ENCODE peak calls at places on chromosomes 12 and 14, in five cellular contexts. O is CD4-positive, alpha-beta T cell; S is progenitor cell of endocrine pancreas; B is AG04449; H is mesothelial cell of epicardium. G is an unnamed sample.

GRCh38 chr12:3470296-3470695 is 20.7 kb upstream of the PRMT8 start:
- DNase-seq in O (no peak), S (no peak), B (no peak), H (no peak), G (no peak)

GRCh38 chr14:75182820-75183219 is 6.4 kb upstream of the TMED10 start:
- DNase-seq in O (no peak), S (no peak), B (no peak), H (no peak), G (no peak)

GRCh38 chr14:100729982-100730381 is 3.3 kb downstream of the DLK1 start:
- DNase-seq in O (no peak), S (no peak), B (no peak), H (no peak), G (no peak)

GRCh38 chr12:6945613-6946012 is 1.8 kb downstream of the C12orf57 start:
- DNase-seq in O (no peak), S (no peak), B (no peak), H (no peak), G (peak)

GRCh38 chr12:13701502-13701901 is 279.9 kb downstream of the GRIN2B start:
- DNase-seq in O (no peak), S (no peak), B (no peak), H (no peak), G (no peak)

GRCh38 chr14:34425095-34425851 is 36.8 kb downstream of the SPTSSA start:
- DNase-seq in O (no peak), S (no peak), B (no peak), H (no peak), G (no peak)

GRCh38 chr14:96098309-96098998 is 59.3 kb downstream of the C14orf132 start:
- DNase-seq in O (no peak), S (peak), B (no peak), H (no peak), G (no peak)

GRCh38 chr14:52080817-52081755 is 12.2 kb upstream of the NID2 start:
- DNase-seq in O (no peak), S (no peak), B (peak), H (no peak), G (no peak)

GRCh38 chr12:106238146-106238545 is 9.7 kb downstream of the CKAP4 start:
- DNase-seq in O (no peak), S (no peak), B (no peak), H (no peak), G (no peak)

DNA sequence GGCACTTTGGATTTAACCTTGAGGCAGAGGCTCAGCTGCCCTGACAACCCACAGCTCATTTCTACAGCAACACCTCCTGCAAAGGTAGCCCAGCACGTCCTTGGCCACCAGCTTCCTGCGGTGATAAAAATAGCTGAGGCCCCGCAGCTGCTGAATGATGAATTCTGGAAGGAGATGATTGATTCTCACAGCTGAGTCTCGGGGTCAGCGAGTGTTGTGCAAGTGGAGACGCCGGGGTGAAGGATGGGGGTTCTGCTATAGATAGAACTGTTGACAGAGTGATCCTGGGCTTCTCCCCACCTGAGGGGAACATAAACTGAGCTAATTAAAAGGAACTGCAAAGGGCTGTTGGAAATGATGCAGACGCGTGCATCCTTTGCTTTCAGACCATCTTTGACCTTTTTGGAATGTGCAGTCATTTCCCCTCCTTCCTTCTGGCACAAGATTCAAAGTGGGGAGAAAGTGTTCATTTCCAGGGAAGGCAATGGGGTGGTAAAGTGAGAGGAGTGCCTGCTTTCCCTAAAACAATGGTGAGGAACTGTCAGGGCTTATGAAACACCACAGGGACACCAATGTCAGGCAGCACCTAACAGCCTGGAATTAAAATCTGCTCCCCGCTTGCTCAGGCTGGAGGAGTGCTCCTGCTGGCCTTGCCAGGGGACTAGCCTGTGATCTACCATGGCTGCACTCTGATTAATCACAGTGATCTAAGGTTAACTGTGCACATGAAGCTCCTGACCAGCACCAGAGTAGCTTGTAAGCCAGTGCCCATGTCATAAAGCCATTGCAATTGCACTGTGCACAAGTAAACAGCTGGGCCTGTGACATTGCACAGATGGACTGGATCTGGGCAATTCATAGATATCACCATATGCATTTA is 145.3 kb downstream of the SLC38A6 start:
- DNase-seq in O (no peak), S (no peak), B (no peak), H (no peak), G (no peak)
- TF ChIP-seq CTCF in O (no peak), S (no peak), B (no peak), H (no peak), G (no peak)

GRCh38 chr12:96040305-96041133 is 5.1 kb upstream of the LTA4H start:
- DNase-seq in O (no peak), S (no peak), B (no peak), H (no peak), G (no peak)

GRCh38 chr12:96045566-96045965 is 10.2 kb upstream of the LTA4H start:
- DNase-seq in O (no peak), S (no peak), B (no peak), H (no peak), G (no peak)

GRCh38 chr12:96036765-96037455 is 1.5 kb upstream of the LTA4H start:
- DNase-seq in O (no peak), S (no peak), B (no peak), H (no peak), G (no peak)

GRCh38 chr12:96044017-96044985 is 8.9 kb upstream of the LTA4H start:
- DNase-seq in O (no peak), S (no peak), B (no peak), H (no peak), G (no peak)

DNA sequence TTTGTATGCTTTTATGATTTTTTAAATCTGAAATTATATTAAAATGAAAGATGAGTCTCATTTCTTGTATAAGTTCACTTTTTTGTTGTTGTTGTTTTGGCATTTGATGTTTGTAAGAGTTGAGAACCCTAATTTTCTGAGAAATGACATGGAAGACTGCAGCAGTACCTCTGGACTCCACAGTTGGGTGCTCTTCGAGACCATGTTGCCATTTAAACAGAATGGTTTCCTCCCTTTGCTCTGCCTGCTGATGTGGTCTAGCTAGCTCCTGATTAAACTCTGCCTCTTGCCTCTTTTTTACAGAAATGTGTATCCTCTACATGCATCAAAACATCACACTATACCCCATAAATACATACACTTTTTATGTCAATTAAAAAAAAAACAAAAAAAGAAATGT is 5.8 kb upstream of the LTA4H start:
- DNase-seq in O (no peak), S (no peak), B (no peak), H (no peak), G (no peak)
- TF ChIP-seq CTCF in O (no peak), S (no peak), B (no peak), H (no peak), G (no peak)

GRCh38 chr12:20140751-20141150 is 227.6 kb upstream of the PDE3A start:
- DNase-seq in O (no peak), S (no peak), B (no peak), H (no peak), G (no peak)

GRCh38 chr12:20148241-20148640 is 220.1 kb upstream of the PDE3A start:
- DNase-seq in O (no peak), S (no peak), B (no peak), H (no peak), G (no peak)

GRCh38 chr12:20142295-20142694 is 226.0 kb upstream of the PDE3A start:
- DNase-seq in O (no peak), S (no peak), B (no peak), H (no peak), G (no peak)

GRCh38 chr12:20144341-20144740 is 224.0 kb upstream of the PDE3A start:
- DNase-seq in O (no peak), S (no peak), B (no peak), H (no peak), G (no peak)

GRCh38 chr12:20142956-20143355 is 225.4 kb upstream of the PDE3A start:
- DNase-seq in O (no peak), S (no peak), B (no peak), H (no peak), G (no peak)
- TF ChIP-seq CTCF in O (no peak), S (peak), B (no peak), H (no peak), G (no peak)

GRCh38 chr14:23528555-23528954 is 23.0 kb downstream of the ZFHX2 start:
- DNase-seq in O (no peak), S (no peak), B (no peak), H (no peak), G (no peak)
- TF ChIP-seq CTCF in O (no peak), S (peak), B (no peak), H (no peak), G (no peak)

DNA sequence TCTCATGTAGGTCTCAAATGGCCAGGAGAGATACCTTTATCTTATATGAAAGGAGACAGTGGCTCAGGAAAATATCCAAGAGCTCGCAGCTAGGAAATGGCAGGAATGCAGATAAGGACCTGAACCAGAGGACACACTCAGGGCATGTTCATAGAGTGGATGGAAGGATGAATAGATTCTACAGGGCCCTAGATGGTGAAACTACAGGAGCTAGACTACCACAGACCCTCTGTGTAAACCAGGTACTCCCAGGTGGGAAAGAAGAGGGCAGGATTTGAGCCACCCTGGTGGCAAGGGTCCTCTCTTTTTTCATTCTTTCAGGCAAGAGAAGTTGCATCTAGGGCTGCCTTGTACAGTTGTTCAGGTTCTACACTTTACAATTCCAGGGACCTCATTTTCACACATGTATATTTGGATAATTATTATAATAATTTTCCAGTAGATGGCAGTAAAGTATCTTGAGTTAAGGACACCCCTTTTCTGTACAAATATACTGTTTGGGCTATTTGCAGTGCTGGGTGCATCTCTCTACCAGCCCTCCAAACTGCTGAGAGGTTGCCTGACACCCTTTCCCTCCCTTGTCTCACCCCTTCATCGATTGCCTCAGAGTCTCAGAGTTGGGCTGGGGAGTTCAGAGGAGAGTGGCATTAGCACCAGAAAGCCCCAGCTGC is 10.5 kb upstream of the ZDHHC22 start:
- DNase-seq in O (no peak), S (no peak), B (no peak), H (no peak), G (no peak)
- TF ChIP-seq CTCF in O (no peak), S (peak), B (no peak), H (no peak), G (no peak)

GRCh38 chr14:77140937-77141591 is 527 bp downstream of the ZDHHC22 start:
- DNase-seq in O (no peak), S (peak), B (no peak), H (peak), G (no peak)
- TF ChIP-seq CTCF in O (no peak), S (peak), B (peak), H (peak), G (no peak)

GRCh38 chr12:116691205-116691604 is 46.7 kb downstream of the SPRING1 start:
- DNase-seq in O (no peak), S (no peak), B (no peak), H (no peak), G (no peak)

GRCh38 chr12:116690016-116690709 is 47.7 kb downstream of the SPRING1 start:
- DNase-seq in O (no peak), S (no peak), B (no peak), H (no peak), G (no peak)

GRCh38 chr12:116684891-116685290 is 53.0 kb downstream of the SPRING1 start:
- DNase-seq in O (no peak), S (no peak), B (no peak), H (no peak), G (no peak)

GRCh38 chr12:116689586-116689985 is 48.3 kb downstream of the SPRING1 start:
- DNase-seq in O (no peak), S (no peak), B (no peak), H (no peak), G (no peak)

GRCh38 chr12:116687888-116688287 is 50.0 kb downstream of the SPRING1 start:
- DNase-seq in O (peak), S (no peak), B (no peak), H (no peak), G (peak)
- TF ChIP-seq CTCF in O (peak), S (peak), B (peak), H (peak), G (peak)

DNA sequence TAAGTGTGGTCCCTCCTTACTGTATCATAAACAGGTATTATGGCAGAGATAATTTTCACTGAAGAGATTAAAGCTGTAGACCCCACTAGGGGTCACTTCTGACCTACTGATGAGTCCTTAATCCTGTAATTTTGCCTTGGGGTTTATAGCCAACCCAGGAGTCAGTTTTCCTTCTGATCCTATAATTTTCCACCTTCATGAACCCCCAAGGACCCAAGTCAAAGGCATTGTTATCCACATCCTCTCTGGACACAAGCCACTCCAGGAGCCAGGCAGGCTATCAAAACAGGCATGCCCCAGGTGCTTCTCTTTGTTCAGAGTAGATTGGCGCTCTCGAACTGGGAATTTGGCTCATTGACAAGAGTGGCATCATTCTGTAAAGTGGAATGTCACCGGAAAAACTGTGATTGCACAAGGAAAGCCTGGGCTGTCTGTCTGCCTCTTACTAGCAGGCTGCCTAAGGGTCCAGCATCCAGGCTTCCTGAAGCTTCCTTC is 1523.3 kb upstream of the FLRT2 start:
- DNase-seq in O (no peak), S (no peak), B (no peak), H (no peak), G (no peak)
- TF ChIP-seq CTCF in O (no peak), S (no peak), B (no peak), H (no peak), G (no peak)

GRCh38 chr12:38926501-38926900 is 21.1 kb upstream of the CPNE8 start:
- DNase-seq in O (no peak), S (no peak), B (no peak), H (no peak), G (no peak)

GRCh38 chr12:38915783-38916182 is 10.4 kb upstream of the CPNE8 start:
- DNase-seq in O (no peak), S (no peak), B (no peak), H (no peak), G (no peak)

GRCh38 chr12:38919191-38919590 is 13.8 kb upstream of the CPNE8 start:
- DNase-seq in O (no peak), S (no peak), B (no peak), H (no peak), G (no peak)

GRCh38 chr12:38921025-38921677 is 15.8 kb upstream of the CPNE8 start:
- DNase-seq in O (peak), S (peak), B (no peak), H (no peak), G (no peak)
- TF ChIP-seq CTCF in O (peak), S (peak), B (no peak), H (peak), G (peak)

G was measured in kidney.